ENCODE peak calls at places on chromosome 15, in seven cellular contexts. One of them, this sample, is unnamed.

GRCh38 chr15:101469520-101470288 is 19.8 kb downstream of the PCSK6 start:
- DNase-seq in H4: no peak
- DNase-seq in activated naive CD8-positive, alpha-beta T cell treated with anti-CD3 and anti-CD28 coated beads for 36 hours: no peak
- DNase-seq in astrocyte of the spinal cord: no peak
- DNase-seq in HT-29: no peak
- DNase-seq in left ventricle myocardium inferior: no peak
- DNase-seq in NCI-H1436: no peak
- DNase-seq in this sample: no peak

GRCh38 chr15:40844543-40844981 is 714 bp downstream of the SPINT1 start:
- DNase-seq in H4: no peak
- DNase-seq in activated naive CD8-positive, alpha-beta T cell treated with anti-CD3 and anti-CD28 coated beads for 36 hours: peak
- DNase-seq in astrocyte of the spinal cord: no peak
- DNase-seq in HT-29: peak
- DNase-seq in left ventricle myocardium inferior: peak
- DNase-seq in NCI-H1436: no peak
- DNase-seq in this sample: no peak

GRCh38 chr15:39931615-39932014 is 2.3 kb upstream of the EIF2AK4 start:
- DNase-seq in H4: no peak
- DNase-seq in activated naive CD8-positive, alpha-beta T cell treated with anti-CD3 and anti-CD28 coated beads for 36 hours: no peak
- DNase-seq in astrocyte of the spinal cord: no peak
- DNase-seq in HT-29: peak
- DNase-seq in left ventricle myocardium inferior: no peak
- DNase-seq in NCI-H1436: no peak
- DNase-seq in this sample: no peak

GRCh38 chr15:89457086-89457485 is 39.3 kb downstream of the RHCG start:
- DNase-seq in H4: peak
- DNase-seq in activated naive CD8-positive, alpha-beta T cell treated with anti-CD3 and anti-CD28 coated beads for 36 hours: no peak
- DNase-seq in astrocyte of the spinal cord: peak
- DNase-seq in HT-29: peak
- DNase-seq in left ventricle myocardium inferior: no peak
- DNase-seq in NCI-H1436: no peak
- DNase-seq in this sample: no peak

GRCh38 chr15:88574062-88574461 is 27.6 kb upstream of the DET1 start:
- DNase-seq in H4: no peak
- DNase-seq in activated naive CD8-positive, alpha-beta T cell treated with anti-CD3 and anti-CD28 coated beads for 36 hours: no peak
- DNase-seq in astrocyte of the spinal cord: no peak
- DNase-seq in HT-29: no peak
- DNase-seq in left ventricle myocardium inferior: no peak
- DNase-seq in NCI-H1436: no peak
- DNase-seq in this sample: no peak

GRCh38 chr15:69980311-69981059 is 117.2 kb downstream of the TLE3 start:
- DNase-seq in H4: no peak
- DNase-seq in activated naive CD8-positive, alpha-beta T cell treated with anti-CD3 and anti-CD28 coated beads for 36 hours: no peak
- DNase-seq in astrocyte of the spinal cord: no peak
- DNase-seq in HT-29: no peak
- DNase-seq in left ventricle myocardium inferior: no peak
- DNase-seq in NCI-H1436: no peak
- DNase-seq in this sample: no peak

GRCh38 chr15:100310511-100310910 is 31.3 kb downstream of the ADAMTS17 start:
- DNase-seq in H4: no peak
- DNase-seq in activated naive CD8-positive, alpha-beta T cell treated with anti-CD3 and anti-CD28 coated beads for 36 hours: no peak
- DNase-seq in astrocyte of the spinal cord: no peak
- DNase-seq in HT-29: no peak
- DNase-seq in left ventricle myocardium inferior: no peak
- DNase-seq in NCI-H1436: no peak
- DNase-seq in this sample: no peak

GRCh38 chr15:70854669-70854976 is 666 bp upstream of the LARP6 start:
- DNase-seq in H4: no peak
- DNase-seq in activated naive CD8-positive, alpha-beta T cell treated with anti-CD3 and anti-CD28 coated beads for 36 hours: no peak
- DNase-seq in astrocyte of the spinal cord: no peak
- DNase-seq in HT-29: peak
- DNase-seq in left ventricle myocardium inferior: no peak
- DNase-seq in NCI-H1436: no peak
- DNase-seq in this sample: no peak

GRCh38 chr15:65862682-65863081 is 6.6 kb upstream of the RAB11A start:
- DNase-seq in H4: peak
- DNase-seq in activated naive CD8-positive, alpha-beta T cell treated with anti-CD3 and anti-CD28 coated beads for 36 hours: peak
- DNase-seq in astrocyte of the spinal cord: peak
- DNase-seq in HT-29: peak
- DNase-seq in left ventricle myocardium inferior: no peak
- DNase-seq in NCI-H1436: peak
- DNase-seq in this sample: no peak

This sample was measured in NCI-H2107.